ENCODE peak calls at places on chromosomes 13 and 19, in four cellular contexts. Y, Z, C and V are unnamed samples.

GRCh38 chr13:77874406-77874805 is 44.2 kb downstream of the EDNRB start:
- DNase-seq in Y (no peak), Z (peak; percentile 14), C (peak; percentile 67), V (no peak)

GRCh38 chr13:51848674-51849073 is 3.7 kb upstream of the TMEM272 start:
- DNase-seq in Y (no peak), Z (peak; percentile 29), C (peak; percentile 69), V (peak; percentile 22)

GRCh38 chr13:35468195-35468594 is 8.3 kb downstream of the MAB21L1 start:
- DNase-seq in Y (no peak), Z (peak; percentile 52), C (peak; percentile 28), V (no peak)

GRCh38 chr13:24274452-24274971 is 34.9 kb upstream of the C1QTNF9 start:
- DNase-seq in Y (peak; percentile 84), Z (no peak), C (peak; percentile 9), V (no peak)

GRCh38 chr19:30065680-30066606 is 123.9 kb downstream of the URI1 start:
- DNase-seq in Y (no peak), Z (no peak), C (no peak), V (no peak)

GRCh38 chr13:46739447-46740125 is 57.4 kb downstream of the ESD start:
- DNase-seq in Y (no peak), Z (no peak), C (no peak), V (no peak)

GRCh38 chr19:42191855-42192254 is 25.6 kb downstream of the DEDD2 start:
- DNase-seq in Y (peak; percentile 53), Z (peak; percentile 51), C (peak; percentile 71), V (peak; percentile 59)

GRCh38 chr19:48499352-48500090 is 12.1 kb downstream of the LMTK3 start:
- DNase-seq in Y (no peak), Z (no peak), C (no peak), V (no peak)

GRCh38 chr19:45250832-45251451 is at the start of gene MARK4:
- DNase-seq in Y (peak; percentile 66), Z (peak; percentile 46), C (peak; percentile 53), V (peak; percentile 94)

GRCh38 chr13:45522571-45522970 is 57.8 kb downstream of the COG3 start:
- DNase-seq in Y (no peak), Z (peak; percentile 53), C (no peak), V (no peak)

GRCh38 chr19:48551437-48552302 is at the start of gene SULT2B1:
- DNase-seq in Y (no peak), Z (no peak), C (no peak), V (no peak)

GRCh38 chr19:7869453-7869909 is 4.7 kb downstream of the PRR36 start:
- DNase-seq in Y (peak; percentile 78), Z (no peak), C (peak; percentile 47), V (no peak)

GRCh38 chr13:44300895-44301638 is 72.6 kb upstream of the SERP2 start:
- DNase-seq in Y (peak; percentile 19), Z (peak; percentile 68), C (peak; percentile 90), V (no peak)

GRCh38 chr19:10270616-10271394 is at the start of gene ICAM1:
- DNase-seq in Y (peak; percentile 85), Z (peak; percentile 39), C (peak; percentile 90), V (peak; percentile 55)

GRCh38 chr13:94664889-94665288 is 47.5 kb downstream of the SOX21 start:
- DNase-seq in Y (no peak), Z (no peak), C (no peak), V (no peak)

GRCh38 chr19:5156231-5156986 is 184.2 kb downstream of the PTPRS start:
- DNase-seq in Y (no peak), Z (no peak), C (no peak), V (peak; percentile 65)

GRCh38 chr13:76707360-76707759 is 178.8 kb downstream of the KCTD12 start:
- DNase-seq in Y (no peak), Z (peak; percentile 46), C (peak; percentile 79), V (no peak)

GRCh38 chr19:5150331-5150901 is 181.5 kb downstream of the KDM4B start:
- DNase-seq in Y (no peak), Z (no peak), C (no peak), V (no peak)

GRCh38 chr13:106104281-106104901 is 431.1 kb downstream of the EFNB2 start:
- DNase-seq in Y (no peak), Z (peak; percentile 87), C (peak; percentile 95), V (peak; percentile 56)

GRCh38 chr13:31987535-31988170 is 43.9 kb upstream of the FRY start:
- DNase-seq in Y (no peak), Z (no peak), C (no peak), V (no peak)

GRCh38 chr13:102402292-102402691 is 444 bp upstream of the FGF14 start:
- DNase-seq in Y (peak; percentile 60), Z (no peak), C (no peak), V (peak; percentile 13)

GRCh38 chr13:105642511-105642958 is 892.9 kb downstream of the EFNB2 start:
- DNase-seq in Y (no peak), Z (no peak), C (peak; percentile 23), V (no peak)

GRCh38 chr13:113997845-113998751 is 24.2 kb upstream of the C13orf46 start:
- DNase-seq in Y (no peak), Z (peak; percentile 64), C (peak; percentile 94), V (peak; percentile 63)

GRCh38 chr13:44848956-44849748 is 140.1 kb downstream of the NUFIP1 start:
- DNase-seq in Y (no peak), Z (peak; percentile 66), C (no peak), V (no peak)